ENCODE peak calls at places on chromosomes 3 and 15, in four cellular contexts. Y, Z, T and V are unnamed samples.

GRCh38 chr15:70664494-70664893 is 98.9 kb downstream of the UACA start:
- DNase-seq in Y (no peak), Z (no peak), T (no peak), V (no peak)

GRCh38 chr3:52055537-52056351 is 627 bp downstream of the DUSP7 start:
- DNase-seq in Y (no peak), Z (no peak), T (peak; percentile 34), V (no peak)

GRCh38 chr3:102235679-102236078 is 199.1 kb upstream of the ZPLD1 start:
- DNase-seq in Y (no peak), Z (no peak), T (no peak), V (peak; percentile 37)

GRCh38 chr15:56775632-56776031 is 42.3 kb upstream of the ZNF280D start:
- DNase-seq in Y (no peak), Z (no peak), T (no peak), V (no peak)

GRCh38 chr15:57567909-57568308 is 23.8 kb upstream of the MYZAP start:
- DNase-seq in Y (no peak), Z (no peak), T (no peak), V (no peak)

GRCh38 chr3:122416966-122417365 is 1.1 kb upstream of the WDR5B start:
- DNase-seq in Y (no peak), Z (no peak), T (no peak), V (no peak)

GRCh38 chr15:51756482-51756881 is 5.1 kb downstream of the TMOD2 start:
- DNase-seq in Y (no peak), Z (no peak), T (no peak), V (no peak)

GRCh38 chr3:58250093-58250707 is 12.6 kb downstream of the ABHD6 start:
- DNase-seq in Y (no peak), Z (no peak), T (no peak), V (no peak)

GRCh38 chr3:124395584-124396340 is 334.5 kb upstream of the UMPS start:
- DNase-seq in Y (no peak), Z (no peak), T (peak; percentile 82), V (no peak)

GRCh38 chr3:52194541-52195296 is 3.2 kb upstream of the ALAS1 start:
- DNase-seq in Y (no peak), Z (no peak), T (peak; percentile 24), V (no peak)

GRCh38 chr15:94877833-94878232 is 646.5 kb downstream of the MCTP2 start:
- DNase-seq in Y (no peak), Z (no peak), T (no peak), V (no peak)

GRCh38 chr3:140456974-140457373 is 220.9 kb upstream of the TRIM42 start:
- DNase-seq in Y (no peak), Z (no peak), T (no peak), V (no peak)

GRCh38 chr3:141738636-141739363 is 702 bp downstream of the RNF7 start:
- DNase-seq in Y (no peak), Z (no peak), T (peak; percentile 8), V (peak; percentile 49)

GRCh38 chr3:69426291-69426690 is 40.4 kb upstream of the FRMD4B start:
- DNase-seq in Y (no peak), Z (no peak), T (no peak), V (no peak)

GRCh38 chr3:71430941-71431552 is 152.5 kb downstream of the FOXP1 start:
- DNase-seq in Y (no peak), Z (no peak), T (no peak), V (no peak)

GRCh38 chr3:28682126-28682525 is 333.5 kb upstream of the AZI2 start:
- DNase-seq in Y (no peak), Z (no peak), T (no peak), V (no peak)

GRCh38 chr3:46208167-46208704 is at the start of gene CCR1:
- DNase-seq in Y (peak; percentile 45), Z (no peak), T (peak; percentile 36), V (no peak)

GRCh38 chr3:85709483-85709882 is 750.7 kb downstream of the CADM2 start:
- DNase-seq in Y (no peak), Z (no peak), T (no peak), V (no peak)

GRCh38 chr3:42685363-42685881 is at the start of gene KLHL40:
- DNase-seq in Y (no peak), Z (no peak), T (no peak), V (no peak)

GRCh38 chr15:34647569-34648334 is 64.3 kb upstream of the GOLGA8B start:
- DNase-seq in Y (no peak), Z (no peak), T (no peak), V (no peak)

GRCh38 chr15:67716171-67716570 is 109.1 kb upstream of the SKOR1 start:
- DNase-seq in Y (no peak), Z (no peak), T (no peak), V (no peak)

GRCh38 chr15:67717776-67718175 is 107.5 kb upstream of the SKOR1 start:
- DNase-seq in Y (no peak), Z (no peak), T (no peak), V (no peak)

GRCh38 chr15:67720556-67721175 is 104.6 kb upstream of the SKOR1 start:
- DNase-seq in Y (no peak), Z (no peak), T (no peak), V (no peak)

GRCh38 chr15:67719330-67719959 is 105.9 kb upstream of the SKOR1 start:
- DNase-seq in Y (no peak), Z (no peak), T (no peak), V (no peak)

GRCh38 chr15:67715166-67715565 is 110.1 kb upstream of the SKOR1 start:
- DNase-seq in Y (no peak), Z (no peak), T (no peak), V (no peak)
- H3K27ac ChIP-seq in Y (no peak overlapping the region), Z (no peak overlapping the region), T (no peak overlapping the region), V (no peak overlapping the region)

GRCh38 chr3:143234521-143234920 is 115.0 kb downstream of the CHST2 start:
- DNase-seq in Y (no peak), Z (no peak), T (no peak), V (no peak)

GRCh38 chr3:143239026-143239425 is 119.5 kb downstream of the CHST2 start:
- DNase-seq in Y (no peak), Z (no peak), T (no peak), V (no peak)

GRCh38 chr3:143236226-143236964 is 116.8 kb downstream of the CHST2 start:
- DNase-seq in Y (no peak), Z (no peak), T (no peak), V (no peak)

GRCh38 chr3:143237036-143237688 is 117.6 kb downstream of the CHST2 start:
- DNase-seq in Y (no peak), Z (no peak), T (no peak), V (no peak)

GRCh38 chr3:143235614-143236204 is 116.1 kb downstream of the CHST2 start:
- DNase-seq in Y (no peak), Z (no peak), T (no peak), V (no peak)
- TF ChIP-seq CTCF in Y (no peak), Z (no peak), T (no peak), V (no peak)

GRCh38 chr15:101065570-101066221 is 146.5 kb downstream of the LRRK1 start:
- DNase-seq in Y (no peak), Z (no peak), T (no peak), V (no peak)

GRCh38 chr15:101063891-101064794 is 145.0 kb downstream of the LRRK1 start:
- DNase-seq in Y (no peak), Z (no peak), T (no peak), V (no peak)

GRCh38 chr15:101063212-101063611 is 144.1 kb downstream of the LRRK1 start:
- DNase-seq in Y (no peak), Z (no peak), T (no peak), V (no peak)

GRCh38 chr15:101066501-101067408 is 147.6 kb downstream of the LRRK1 start:
- DNase-seq in Y (no peak), Z (no peak), T (no peak), V (no peak)

GRCh38 chr15:101064795-101065569 is 145.8 kb downstream of the LRRK1 start:
- DNase-seq in Y (no peak), Z (no peak), T (no peak), V (no peak)
- H3K27ac ChIP-seq in Y (no peak overlapping the region), Z (no peak overlapping the region), T (no peak overlapping the region), V (no peak overlapping the region)

GRCh38 chr3:56704706-56705105 is 21.6 kb upstream of the TASOR start:
- DNase-seq in Y (no peak), Z (no peak), T (no peak), V (no peak)

GRCh38 chr3:56706629-56707028 is 23.6 kb upstream of the TASOR start:
- DNase-seq in Y (no peak), Z (no peak), T (no peak), V (no peak)

GRCh38 chr3:56700136-56700535 is 17.1 kb upstream of the TASOR start:
- DNase-seq in Y (no peak), Z (no peak), T (no peak), V (no peak)

GRCh38 chr3:56702487-56703315 is 19.6 kb upstream of the TASOR start:
- DNase-seq in Y (peak; percentile 61), Z (no peak), T (peak; percentile 57), V (peak; percentile 46)
- TF ChIP-seq CTCF in Y (peak; percentile 74), Z (peak; percentile 93), T (peak; percentile 93), V (peak; percentile 81)

DNA sequence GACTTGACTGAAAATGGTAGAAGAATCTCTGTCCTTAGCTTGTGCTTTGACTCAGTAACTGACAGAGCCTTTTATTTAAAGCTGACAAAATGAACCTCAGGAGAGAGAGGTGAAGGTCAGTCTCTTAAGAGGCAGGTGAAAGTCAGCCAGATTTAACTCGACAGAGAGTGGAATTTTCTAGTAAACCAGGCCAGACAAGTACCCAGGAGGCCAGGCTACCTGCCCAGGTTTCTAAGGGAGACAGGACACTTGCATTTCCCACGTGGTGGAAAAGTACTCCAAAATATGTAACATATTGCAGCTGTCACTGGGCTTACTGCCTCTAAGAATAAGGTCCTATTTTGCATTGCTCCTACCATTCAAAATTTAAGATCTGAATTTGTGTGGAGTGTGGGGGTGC is 167.9 kb downstream of the FMN1 start:
- DNase-seq in Y (no peak), Z (no peak), T (peak; percentile 55), V (no peak)
- H3K27ac ChIP-seq in Y (no peak overlapping the region), Z (no peak overlapping the region), T (no peak overlapping the region), V (no peak overlapping the region)

GRCh38 chr3:54853573-54854404 is 74.1 kb downstream of the LRTM1 start:
- DNase-seq in Y (no peak), Z (peak; percentile 79), T (peak; percentile 72), V (peak; percentile 52)
- TF ChIP-seq CTCF in Y (peak; percentile 58), Z (peak; percentile 87), T (peak; percentile 88), V (peak; percentile 93)

DNA sequence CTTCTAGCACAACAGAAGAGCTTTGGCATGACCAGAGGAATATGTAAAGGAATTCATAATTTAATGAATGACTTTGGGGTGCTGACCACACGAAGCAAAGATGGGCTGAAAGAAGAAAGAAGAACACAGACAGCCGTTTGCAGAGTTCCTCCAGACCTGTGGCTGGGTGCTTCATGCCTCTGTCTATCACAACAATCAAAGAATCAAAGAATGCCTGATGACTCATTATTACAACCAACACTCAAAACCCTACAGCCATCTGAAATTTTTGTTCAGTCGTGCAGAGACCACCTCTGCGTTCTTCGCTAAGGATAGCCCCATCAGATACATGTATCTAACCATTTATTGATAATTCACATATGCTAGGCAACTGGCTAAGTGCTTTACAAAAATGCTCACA is 129.0 kb upstream of the PRICKLE2 start:
- DNase-seq in Y (no peak), Z (no peak), T (no peak), V (no peak)
- H3K27ac ChIP-seq in Y (no peak overlapping the region), Z (no peak overlapping the region), T (no peak overlapping the region), V (no peak overlapping the region)